ENCODE peak calls at places on chromosomes 4 and X, in six cellular contexts. Q is GM12878, B is K562, E is H1, R is GM12892, C is HepG2. M is an unnamed sample.

GRCh38 chrX:119004920-119005524 is 30.6 kb downstream of the LONRF3 start:
- DNase-seq in B (peak), R (peak), C (peak), E (peak), Q (no peak), M (peak)

GRCh38 chrX:115408736-115409390 is 119.3 kb downstream of the LUZP4 start:
- DNase-seq in B (no peak), Q (no peak), R (no peak), C (no peak), E (no peak), M (no peak)

GRCh38 chr4:123449780-123450179 is 53.2 kb downstream of the SPRY1 start:
- DNase-seq in R (no peak), B (no peak), E (no peak), Q (peak), C (peak), M (no peak)

GRCh38 chr4:187814737-187815465 is 180.7 kb upstream of the ZFP42 start:
- DNase-seq in Q (no peak), C (no peak), R (no peak), B (peak), E (no peak), M (no peak)

GRCh38 chrX:2261838-2262678 is 238.7 kb downstream of the DHRSX start:
- DNase-seq in R (no peak), Q (no peak), E (no peak), C (no peak), B (no peak), M (no peak)

GRCh38 chr4:76729460-76729859 is 168.5 kb downstream of the SOWAHB start:
- DNase-seq in E (no peak), Q (no peak), R (no peak), C (no peak), B (no peak), M (no peak)

GRCh38 chr4:123750044-123750443 is 353.4 kb downstream of the SPRY1 start:
- DNase-seq in E (no peak), Q (no peak), C (peak), B (no peak), R (no peak), M (no peak)

GRCh38 chr4:57073559-57073958 is 36.6 kb downstream of the IGFBP7 start:
- DNase-seq in R (no peak), E (no peak), C (no peak), B (no peak), Q (no peak), M (no peak)

GRCh38 chrX:29071525-29071924 is 484.3 kb downstream of the IL1RAPL1 start:
- DNase-seq in B (no peak), E (no peak), R (no peak), C (no peak), Q (no peak), M (no peak)

GRCh38 chr4:963276-964225 is 9.8 kb downstream of the DGKQ start:
- DNase-seq in B (no peak), Q (no peak), R (no peak), E (no peak), C (no peak), M (no peak)

GRCh38 chrX:36961590-36961989 is 46.6 kb upstream of the FAM47C start:
- DNase-seq in C (peak), R (no peak), B (peak), Q (no peak), E (no peak), M (no peak)

GRCh38 chrX:101163166-101163565 is 56.4 kb upstream of the DRP2 start:
- DNase-seq in B (no peak), E (no peak), C (no peak), R (no peak), Q (no peak), M (no peak)

GRCh38 chr4:102598759-102599379 is 97.7 kb downstream of the NFKB1 start:
- DNase-seq in R (no peak), B (no peak), E (no peak), C (no peak), Q (no peak), M (no peak)

GRCh38 chr4:73308286-73308685 is 49.7 kb upstream of the ANKRD17 start:
- DNase-seq in R (no peak), B (peak), C (peak), Q (no peak), E (no peak), M (no peak)

DNA sequence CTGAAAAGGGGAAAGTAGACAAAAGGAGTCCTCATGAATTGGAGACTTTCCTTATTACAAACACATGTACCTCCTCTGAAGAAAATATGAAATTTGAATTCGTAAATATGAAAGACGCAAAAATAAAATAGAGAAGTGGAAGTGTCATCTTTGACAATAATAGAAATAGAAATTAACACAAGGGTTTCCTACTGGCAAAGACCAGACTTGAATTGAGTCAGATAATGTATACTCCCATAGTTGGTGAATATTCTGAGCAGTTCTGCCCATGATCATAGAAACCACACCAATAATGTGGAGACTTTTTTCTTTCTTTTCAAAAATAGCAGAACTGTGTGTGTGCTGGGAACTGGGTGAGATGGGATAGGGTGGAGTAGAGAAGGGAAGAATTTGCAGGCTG is 277.7 kb upstream of the TET2 start:
- DNase-seq in R (no peak), E (no peak), C (no peak), Q (peak), B (no peak), M (peak)
- TF ChIP-seq POLR2A in R (no peak), E (no peak), C (no peak), Q (no peak), B (no peak), M (no peak)

GRCh38 chr4:82433791-82434190 is 3.4 kb downstream of the ENOPH1 start:
- DNase-seq in E (no peak), Q (no peak), R (no peak), C (no peak), B (no peak), M (no peak)
- TF ChIP-seq TAF1 in E (no peak), Q (no peak), R (no peak), C (no peak), B (no peak), M (no peak)

GRCh38 chr4:2413821-2414610 is 4.4 kb downstream of the ZFYVE28 start:
- DNase-seq in Q (no peak), B (peak), R (no peak), C (no peak), E (peak), M (no peak)
- TF ChIP-seq POLR2A in Q (no peak), B (no peak), R (no peak), C (no peak), E (no peak), M (no peak)

GRCh38 chr4:41409095-41409494 is 128.9 kb upstream of the LIMCH1 start:
- DNase-seq in R (no peak), C (no peak), E (no peak), Q (no peak), B (no peak), M (no peak)

GRCh38 chr4:41418444-41418843 is 119.5 kb upstream of the LIMCH1 start:
- DNase-seq in B (no peak), R (no peak), E (no peak), Q (no peak), C (no peak), M (no peak)

GRCh38 chr4:41414380-41414779 is 123.6 kb upstream of the LIMCH1 start:
- DNase-seq in E (no peak), B (no peak), C (no peak), R (no peak), Q (no peak), M (no peak)

GRCh38 chr4:41410049-41410448 is 127.9 kb upstream of the LIMCH1 start:
- DNase-seq in B (no peak), E (no peak), R (no peak), C (no peak), Q (no peak), M (no peak)

GRCh38 chr4:41413670-41414069 is 124.3 kb upstream of the LIMCH1 start:
- DNase-seq in C (no peak), R (no peak), Q (no peak), E (no peak), B (no peak), M (no peak)
- TF ChIP-seq TAF1 in C (no peak), R (no peak), Q (no peak), E (no peak), B (no peak), M (no peak)

GRCh38 chrX:103376118-103376978 is at the start of gene BEX3:
- DNase-seq in E (peak), B (no peak), R (no peak), Q (no peak), C (peak), M (no peak)
- TF ChIP-seq POLR2A in E (peak), B (no peak), R (no peak), Q (peak), C (no peak), M (no peak)

DNA sequence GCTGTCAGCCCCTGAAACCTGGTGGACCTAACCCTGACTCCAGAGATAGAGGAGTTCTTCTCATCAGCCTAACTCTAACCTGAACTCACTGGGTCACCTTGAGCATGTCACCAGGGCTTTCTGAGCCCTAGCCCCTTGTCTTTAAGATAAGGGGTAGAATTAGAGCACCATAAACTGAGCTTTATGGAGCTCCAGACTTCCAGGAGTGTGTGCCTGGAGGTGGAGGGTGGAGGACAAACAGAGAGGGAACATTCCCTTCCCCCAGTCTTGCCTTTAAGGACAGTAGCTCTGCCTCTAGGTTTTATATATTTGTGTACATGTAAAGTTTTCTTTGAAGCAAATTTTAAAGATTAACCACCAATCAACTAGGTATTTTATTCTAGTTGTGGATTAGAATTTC is 83.9 kb upstream of the PACRGL start:
- DNase-seq in C (no peak), E (no peak), R (no peak), Q (no peak), B (no peak), M (no peak)
- TF ChIP-seq TAF1 in C (no peak), E (no peak), R (no peak), Q (no peak), B (no peak), M (no peak)